ENCODE peak calls at places on chromosomes 1 and 21, in four cellular contexts. V is effector memory CD4-positive, alpha-beta T cell; L is neuronal stem cell; Y is IMR-90. W is an unnamed sample.

GRCh38 chr1:234589064-234589765 is 20.8 kb downstream of the IRF2BP2 start:
- DNase-seq in Y (no peak), V (no peak), L (no peak), W (no peak)

GRCh38 chr21:40886006-40886405 is 39.0 kb upstream of the DSCAM start:
- DNase-seq in V (no peak), L (no peak), Y (no peak), W (no peak)

GRCh38 chr1:46175243-46175642 is 356 bp downstream of the TSPAN1 start:
- DNase-seq in V (no peak), Y (no peak), L (no peak), W (no peak)

GRCh38 chr1:52296345-52296744 is 69.7 kb downstream of the CC2D1B start:
- DNase-seq in V (no peak), L (peak), Y (peak), W (no peak)

GRCh38 chr21:33230518-33231324 is 983 bp downstream of the IFNAR2 start:
- DNase-seq in Y (peak), L (peak), V (no peak), W (peak)

GRCh38 chr1:46030876-46031660 is 101.4 kb downstream of the PIK3R3 start:
- DNase-seq in L (no peak), Y (no peak), V (no peak), W (no peak)

GRCh38 chr1:88783145-88783544 is 99.1 kb downstream of the PKN2 start:
- DNase-seq in Y (no peak), L (no peak), V (no peak), W (no peak)

GRCh38 chr1:151347523-151348246 is 633 bp upstream of the RFX5 start:
- DNase-seq in V (no peak), L (no peak), Y (no peak), W (no peak)

GRCh38 chr1:156920233-156921052 is at the start of gene LRRC71:
- DNase-seq in Y (peak), V (no peak), L (peak), W (peak)

GRCh38 chr1:23103001-23103879 is 65.4 kb downstream of the LUZP1 start:
- DNase-seq in V (no peak), L (no peak), Y (peak), W (no peak)

GRCh38 chr21:45366931-45367401 is 38.0 kb upstream of the COL18A1 start:
- DNase-seq in Y (peak), L (no peak), V (no peak), W (no peak)

GRCh38 chr1:240295811-240296210 is 204.1 kb downstream of the FMN2 start:
- DNase-seq in L (no peak), V (no peak), Y (peak), W (no peak)

GRCh38 chr21:16134134-16134533 is 404.4 kb downstream of the USP25 start:
- DNase-seq in L (no peak), Y (no peak), V (no peak), W (no peak)

GRCh38 chr1:225735252-225736149 is 42.1 kb upstream of the SRP9 start:
- DNase-seq in L (no peak), Y (peak), V (no peak), W (no peak)

GRCh38 chr1:54764132-54764921 is at the start of gene PARS2:
- DNase-seq in V (peak), L (peak), Y (peak), W (peak)

GRCh38 chr1:212457740-212458338 is 25.1 kb downstream of the NENF start:
- DNase-seq in Y (peak), V (no peak), L (peak), W (no peak)

GRCh38 chr21:17673261-17674020 is 60.7 kb upstream of the BTG3 start:
- DNase-seq in Y (no peak), V (no peak), L (no peak), W (no peak)

GRCh38 chr1:176949033-176949662 is 215.4 kb downstream of the ASTN1 start:
- DNase-seq in V (no peak), Y (peak), L (peak), W (no peak)

GRCh38 chr1:154520333-154520732 is 18.1 kb upstream of the SHE start:
- DNase-seq in Y (peak), V (no peak), L (no peak), W (no peak)

GRCh38 chr1:110390692-110391232 is at the start of gene SLC16A4:
- DNase-seq in Y (peak), L (no peak), V (no peak), W (no peak)

GRCh38 chr1:29684141-29684540 is 447.8 kb downstream of the PTPRU start:
- DNase-seq in V (no peak), Y (no peak), L (no peak), W (no peak)

GRCh38 chr1:201396859-201397464 is 2.2 kb downstream of the LAD1 start:
- DNase-seq in V (no peak), L (no peak), Y (no peak), W (no peak)

GRCh38 chr1:157080714-157081113 is 18.9 kb downstream of the ETV3L start:
- DNase-seq in V (no peak), Y (no peak), L (no peak), W (no peak)

GRCh38 chr21:32735524-32735923 is 7.7 kb upstream of the SYNJ1 start:
- DNase-seq in L (no peak), V (no peak), Y (no peak), W (no peak)

GRCh38 chr1:211339631-211340041 is 13.0 kb downstream of the TRAF5 start:
- DNase-seq in V (no peak), Y (no peak), L (no peak), W (no peak)

GRCh38 chr1:239805888-239806772 is 285.6 kb upstream of the FMN2 start:
- DNase-seq in V (no peak), Y (no peak), L (no peak), W (no peak)

GRCh38 chr1:53476579-53476978 is 17.4 kb downstream of the DMRTB1 start:
- DNase-seq in L (no peak), Y (no peak), V (no peak), W (no peak)

GRCh38 chr21:45302082-45303061 is 14.7 kb upstream of the POFUT2 start:
- DNase-seq in V (peak), Y (no peak), L (no peak), W (no peak)

GRCh38 chr1:94942171-94943128 is 15.5 kb upstream of the CNN3 start:
- DNase-seq in V (no peak), L (no peak), Y (no peak), W (no peak)

GRCh38 chr1:230157409-230158390 is 90.7 kb downstream of the GALNT2 start:
- DNase-seq in V (no peak), Y (no peak), L (no peak), W (no peak)

DNA sequence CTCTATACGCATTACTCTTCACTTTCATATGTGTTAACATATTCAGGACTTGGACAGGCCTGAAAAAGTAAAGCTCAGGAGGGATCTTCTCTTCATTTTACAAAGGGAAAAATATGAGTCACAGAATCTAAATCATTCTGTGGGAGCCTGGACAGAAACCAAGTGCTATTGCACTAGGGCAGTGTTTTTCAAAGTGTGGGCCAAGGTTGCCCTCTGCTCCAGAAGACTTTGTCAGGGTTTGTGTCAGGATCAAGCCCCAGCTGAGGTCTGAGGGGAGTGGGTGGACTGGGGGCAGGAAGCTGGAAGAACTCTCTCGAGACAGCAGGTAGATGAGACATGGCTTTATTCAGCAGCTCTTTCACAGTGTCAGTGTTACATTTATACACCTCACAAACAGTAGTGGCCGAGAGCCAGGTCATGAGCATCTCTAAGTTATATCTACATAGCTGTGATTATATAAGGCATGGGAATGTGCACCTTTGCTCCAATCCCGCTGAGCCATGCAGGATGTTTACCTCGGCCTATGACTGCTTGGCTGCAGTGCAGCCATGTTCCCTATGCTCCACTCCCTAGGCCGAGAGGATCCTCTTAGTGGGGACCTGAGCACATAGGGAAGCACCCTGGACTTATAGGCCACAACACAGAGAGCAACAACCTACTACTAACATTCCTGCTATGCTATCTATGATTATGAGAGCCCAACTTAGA is 114.2 kb downstream of the GDAP2 start:
- DNase-seq in Y (peak), V (no peak), L (no peak), W (no peak)
- H3K27ac ChIP-seq in Y (peak), V (no peak), L (no peak), W (no peak)

GRCh38 chr1:206717237-206717989 is 32.7 kb downstream of the MAPKAPK2 start:
- DNase-seq in Y (no peak), V (no peak), L (no peak), W (no peak)

GRCh38 chr1:206715552-206716518 is 31.1 kb downstream of the MAPKAPK2 start:
- DNase-seq in Y (no peak), L (no peak), V (peak), W (no peak)

GRCh38 chr1:206714331-206715058 is 29.8 kb downstream of the MAPKAPK2 start:
- DNase-seq in L (no peak), Y (peak), V (peak), W (no peak)

GRCh38 chr1:206715120-206715519 is 30.4 kb downstream of the MAPKAPK2 start:
- DNase-seq in V (no peak), Y (no peak), L (no peak), W (no peak)

DNA sequence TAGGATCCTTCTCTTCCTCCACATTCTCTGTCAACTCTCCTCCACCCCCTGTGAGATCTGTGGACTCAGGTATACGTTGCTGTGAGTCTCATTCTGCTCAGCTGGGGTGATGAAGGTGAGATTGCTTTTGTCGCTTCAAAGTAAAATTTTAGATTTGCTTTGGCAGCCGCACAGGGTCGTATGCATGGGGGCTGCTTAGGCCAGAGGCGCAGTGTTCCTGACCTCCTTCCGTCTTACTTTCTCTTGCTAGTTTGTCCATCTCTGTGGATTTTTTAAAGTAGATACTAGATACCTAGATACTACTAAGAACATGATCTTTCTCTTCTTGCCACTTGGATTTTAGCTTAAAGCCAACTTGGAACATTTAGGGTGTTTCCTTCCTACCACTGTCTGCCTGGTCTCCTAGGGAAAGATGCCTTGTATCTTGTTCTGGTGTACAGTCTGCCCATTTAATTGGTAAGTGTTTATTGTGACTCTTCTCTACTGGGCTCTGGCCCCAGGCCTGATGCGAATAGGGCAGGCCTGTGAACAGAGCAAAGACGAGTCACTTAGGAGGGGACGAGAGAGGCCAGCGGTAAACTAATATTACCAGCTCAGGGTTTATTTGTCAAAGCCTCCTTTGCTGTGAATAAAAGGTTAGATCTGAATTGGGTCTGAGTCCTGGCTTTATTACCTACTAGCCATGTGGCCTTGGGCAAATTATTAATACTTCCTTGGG is 32.0 kb downstream of the MAPKAPK2 start:
- DNase-seq in Y (peak), L (no peak), V (no peak), W (no peak)
- H3K27ac ChIP-seq in Y (no peak), L (no peak), V (peak), W (no peak)

GRCh38 chr1:3440711-3441389 is 13.6 kb upstream of the ARHGEF16 start:
- DNase-seq in V (no peak), L (no peak), Y (no peak), W (no peak)
- H3K27ac ChIP-seq in V (no peak), L (peak), Y (no peak), W (peak)

GRCh38 chr1:16189921-16190499 is 22.4 kb downstream of the ARHGEF19 start:
- DNase-seq in L (no peak), Y (no peak), V (no peak), W (no peak)

GRCh38 chr1:16189003-16189402 is 23.4 kb downstream of the ARHGEF19 start:
- DNase-seq in Y (no peak), V (no peak), L (no peak), W (no peak)

GRCh38 chr1:16184557-16185303 is 27.7 kb downstream of the ARHGEF19 start:
- DNase-seq in Y (no peak), L (no peak), V (no peak), W (no peak)

GRCh38 chr1:16186655-16187235 is 25.7 kb downstream of the ARHGEF19 start:
- DNase-seq in V (no peak), L (no peak), Y (no peak), W (no peak)

DNA sequence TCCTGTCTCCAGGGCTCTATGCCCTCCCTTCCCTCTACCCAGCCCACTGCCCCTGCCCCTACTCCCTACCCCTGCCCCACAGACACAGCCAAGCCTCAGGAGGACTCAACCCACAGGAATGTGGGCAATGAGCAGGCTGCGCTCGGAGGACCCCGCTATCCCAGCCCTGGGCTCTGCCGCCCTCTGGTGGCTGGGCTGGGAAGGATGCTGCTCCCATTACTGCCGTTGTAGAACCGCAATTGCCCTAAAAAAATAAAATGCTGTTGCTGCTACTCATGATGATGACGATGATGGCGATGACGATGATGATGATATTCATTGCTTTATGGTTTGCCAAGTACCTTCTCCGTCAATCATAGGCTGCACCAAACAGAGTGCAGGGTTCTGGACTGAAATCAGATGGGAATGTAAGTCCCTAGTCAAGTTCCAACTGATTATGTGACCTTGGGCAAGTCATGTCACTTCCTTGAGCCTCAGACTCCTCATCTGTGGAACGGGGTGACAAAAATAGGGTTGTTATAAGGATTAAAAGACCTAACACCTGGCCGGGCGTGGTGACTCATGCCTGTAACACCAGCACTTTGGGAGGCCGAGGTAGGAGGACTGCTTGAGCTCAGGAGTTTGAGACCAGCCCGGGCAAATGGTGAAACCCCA is 24.6 kb downstream of the ARHGEF19 start:
- DNase-seq in L (no peak), V (peak), Y (peak), W (peak)
- H3K27ac ChIP-seq in L (no peak), V (no peak), Y (no peak), W (no peak)

GRCh38 chr1:61953790-61954150 is 211.5 kb downstream of the PATJ start:
- DNase-seq in V (no peak), Y (no peak), L (no peak), W (no peak)
- H3K27ac ChIP-seq in V (no peak), Y (no peak), L (no peak), W (no peak)

DNA sequence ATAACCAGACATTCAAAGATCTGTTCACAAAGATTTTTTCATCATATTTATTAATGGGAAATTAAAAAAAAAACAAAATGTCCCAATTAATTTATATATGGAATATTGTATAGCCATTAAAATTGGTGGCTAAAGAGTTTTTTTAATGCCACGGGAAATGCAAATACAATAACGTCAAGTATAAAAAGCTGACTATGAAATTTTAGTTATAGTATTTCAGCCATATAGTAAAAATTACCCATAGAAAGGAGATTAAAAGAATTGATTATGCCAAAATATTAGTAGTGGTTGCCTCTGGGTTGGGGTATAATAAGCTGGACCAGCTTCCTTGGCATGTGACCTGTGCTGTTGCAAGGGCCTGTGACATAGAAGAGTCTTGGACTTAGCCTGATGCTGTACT is 78.8 kb downstream of the KCTD3 start:
- DNase-seq in L (no peak), V (no peak), Y (no peak), W (no peak)
- H3K27ac ChIP-seq in L (no peak), V (no peak), Y (no peak), W (no peak)

GRCh38 chr1:31926252-31926651 is 11.9 kb downstream of the PTP4A2 start:
- DNase-seq in V (no peak), Y (no peak), L (no peak), W (no peak)
- H3K27ac ChIP-seq in V (no peak), Y (no peak), L (no peak), W (peak)

DNA sequence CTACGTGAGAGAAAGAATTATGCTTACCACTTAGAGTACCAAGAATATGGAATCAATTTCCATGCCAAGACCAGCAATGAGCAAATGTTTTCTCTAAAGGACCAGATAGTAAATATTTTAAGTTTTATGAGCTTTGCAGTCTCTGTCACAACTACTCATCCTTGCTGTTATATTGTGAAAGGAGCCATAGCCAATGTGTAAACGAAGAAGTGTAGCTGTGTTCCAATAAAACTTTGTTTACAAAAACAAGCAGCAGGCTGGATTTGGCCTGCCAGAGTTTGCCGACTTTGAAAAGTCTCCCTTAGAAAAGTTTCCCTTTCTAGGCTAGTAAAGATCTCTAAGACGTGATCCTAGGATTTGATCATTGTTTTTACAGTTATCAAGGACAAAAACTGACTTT is 128.8 kb downstream of the PDE4B start:
- DNase-seq in Y (no peak), L (no peak), V (no peak), W (no peak)
- H3K27ac ChIP-seq in Y (no peak), L (no peak), V (no peak), W (no peak)

GRCh38 chr1:184019066-184019465 is 18.5 kb downstream of the COLGALT2 start:
- DNase-seq in Y (no peak), V (no peak), L (no peak), W (no peak)

GRCh38 chr1:184020328-184020727 is 17.2 kb downstream of the COLGALT2 start:
- DNase-seq in L (no peak), Y (no peak), V (no peak), W (no peak)

GRCh38 chr1:184019506-184019905 is 18.0 kb downstream of the COLGALT2 start:
- DNase-seq in L (no peak), V (no peak), Y (no peak), W (no peak)

GRCh38 chr1:184021666-184022198 is 15.8 kb downstream of the COLGALT2 start:
- DNase-seq in L (no peak), V (no peak), Y (no peak), W (no peak)

DNA sequence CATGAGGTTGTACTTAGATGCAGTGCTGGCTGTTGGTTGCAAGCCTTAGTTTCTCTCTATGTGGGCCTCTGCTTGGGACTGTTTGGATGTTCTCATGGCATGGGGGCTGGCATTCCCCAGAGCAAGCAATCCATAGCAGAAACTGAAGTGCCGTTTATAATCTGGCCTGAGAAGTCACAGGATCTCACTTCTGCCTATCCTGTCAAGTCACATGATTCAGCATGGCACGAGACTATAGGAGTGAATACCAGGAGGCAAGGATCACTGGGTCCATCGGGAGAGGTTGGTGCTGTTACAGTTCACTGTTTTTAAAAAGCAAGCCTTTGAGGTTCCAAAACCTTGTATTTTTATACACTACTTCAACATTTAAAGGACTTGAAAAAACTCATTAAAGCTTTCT is 16.7 kb downstream of the COLGALT2 start:
- DNase-seq in L (no peak), Y (no peak), V (no peak), W (no peak)
- H3K27ac ChIP-seq in L (no peak), Y (no peak), V (no peak), W (peak)